ENCODE peak calls at places on chromosomes 6 and 20, in four cellular contexts. V is neural progenitor cell, W is IMR-90, E is SK-N-SH. H is an unnamed sample.

GRCh38 chr6:152636675-152637421 is at the start of gene SYNE1:
- DNase-seq in E (peak; percentile 84), W (peak; percentile 16), V (peak; percentile 67), H (no peak)

GRCh38 chr6:3162565-3163247 is 5.4 kb upstream of the TUBB2A start:
- DNase-seq in W (peak; percentile 71), V (peak; percentile 93), E (peak; percentile 98), H (peak; percentile 73)

GRCh38 chr6:19812512-19813119 is 24.6 kb upstream of the ID4 start:
- DNase-seq in W (peak; percentile 61), E (peak; percentile 36), V (peak; percentile 47), H (no peak)

GRCh38 chr6:138454976-138455706 is 44.2 kb downstream of the NHSL1 start:
- DNase-seq in V (no peak), W (no peak), E (no peak), H (peak; percentile 12)

GRCh38 chr6:169858935-169859351 is 107.5 kb downstream of the ERMARD start:
- DNase-seq in E (no peak), V (no peak), W (no peak), H (no peak)

GRCh38 chr6:166270706-166271375 is 37.4 kb downstream of the PRR18 start:
- DNase-seq in V (no peak), E (no peak), W (no peak), H (no peak)

GRCh38 chr6:149450679-149451360 is 34.0 kb downstream of the ZC3H12D start:
- DNase-seq in W (no peak), E (peak; percentile 83), V (peak; percentile 53), H (no peak)

GRCh38 chr6:299050-299980 is 7.0 kb downstream of the DUSP22 start:
- DNase-seq in E (no peak), V (no peak), W (peak; percentile 40), H (no peak)

GRCh38 chr20:51579137-51579536 is 36.6 kb upstream of the NFATC2 start:
- DNase-seq in W (peak; percentile 58), E (no peak), V (no peak), H (no peak)

GRCh38 chr6:18388252-18388651 is 1.1 kb downstream of the RNF144B start:
- DNase-seq in E (no peak), W (no peak), V (no peak), H (no peak)

GRCh38 chr6:168793649-168794048 is 352.7 kb downstream of the SMOC2 start:
- DNase-seq in E (no peak), W (no peak), V (no peak), H (no peak)

GRCh38 chr20:62319346-62319909 is 16.6 kb downstream of the ADRM1 start:
- DNase-seq in E (no peak), W (no peak), V (no peak), H (no peak)

GRCh38 chr6:73803562-73804221 is 107.7 kb downstream of the CD109 start:
- DNase-seq in V (peak; percentile 79), W (peak; percentile 97), E (peak; percentile 19), H (no peak)

GRCh38 chr20:9112541-9113515 is 43.9 kb downstream of the PLCB4 start:
- DNase-seq in E (no peak), W (peak; percentile 78), V (no peak), H (no peak)

GRCh38 chr6:168413856-168414255 is 27.1 kb upstream of the SMOC2 start:
- DNase-seq in W (no peak), E (no peak), V (no peak), H (no peak)

GRCh38 chr6:125835221-125835744 is 44.5 kb downstream of the NCOA7 start:
- DNase-seq in V (no peak), E (no peak), W (peak; percentile 75), H (no peak)

GRCh38 chr6:142857609-142858195 is 87.3 kb downstream of the HIVEP2 start:
- DNase-seq in V (no peak), E (no peak), W (no peak), H (peak; percentile 43)

GRCh38 chr6:134589512-134589911 is 271.6 kb upstream of the SGK1 start:
- DNase-seq in V (no peak), E (no peak), W (peak; percentile 100), H (no peak)

GRCh38 chr6:3697609-3698008 is 53.9 kb downstream of the PXDC1 start:
- DNase-seq in E (no peak), W (peak; percentile 92), V (no peak), H (no peak)

GRCh38 chr20:15609956-15610355 is 963.3 kb downstream of the KIF16B start:
- DNase-seq in W (no peak), V (no peak), E (no peak), H (no peak)

GRCh38 chr6:168603234-168603633 is 162.2 kb downstream of the SMOC2 start:
- DNase-seq in E (peak; percentile 54), W (no peak), V (no peak), H (no peak)

GRCh38 chr20:25470045-25470444 is 62.6 kb downstream of the GINS1 start:
- DNase-seq in V (peak; percentile 68), E (peak; percentile 62), W (peak; percentile 25), H (peak; percentile 75)

GRCh38 chr6:18302561-18303439 is 38.5 kb upstream of the DEK start:
- DNase-seq in E (no peak), W (peak; percentile 12), V (peak; percentile 38), H (no peak)

GRCh38 chr20:62692176-62692575 is 16.5 kb upstream of the NTSR1 start:
- DNase-seq in W (no peak), E (peak; percentile 81), V (no peak), H (no peak)

GRCh38 chr20:23126281-23127061 is 40.3 kb upstream of the CD93 start:
- DNase-seq in W (no peak), E (no peak), V (no peak), H (peak; percentile 63)

GRCh38 chr20:38961530-38962043 is 557 bp upstream of the DHX35 start:
- DNase-seq in E (no peak), V (peak; percentile 15), W (no peak), H (peak; percentile 53)

GRCh38 chr6:44681782-44682181 is 294.3 kb downstream of the CDC5L start:
- DNase-seq in V (peak; percentile 28), W (no peak), E (no peak), H (no peak)

GRCh38 chr6:44682987-44683779 is 295.7 kb downstream of the CDC5L start:
- DNase-seq in W (no peak), V (no peak), E (no peak), H (no peak)

GRCh38 chr6:44678252-44678935 is 290.9 kb downstream of the CDC5L start:
- DNase-seq in W (no peak), V (no peak), E (no peak), H (no peak)

GRCh38 chr6:44682280-44682679 is 294.8 kb downstream of the CDC5L start:
- DNase-seq in W (no peak), E (no peak), V (no peak), H (no peak)

DNA sequence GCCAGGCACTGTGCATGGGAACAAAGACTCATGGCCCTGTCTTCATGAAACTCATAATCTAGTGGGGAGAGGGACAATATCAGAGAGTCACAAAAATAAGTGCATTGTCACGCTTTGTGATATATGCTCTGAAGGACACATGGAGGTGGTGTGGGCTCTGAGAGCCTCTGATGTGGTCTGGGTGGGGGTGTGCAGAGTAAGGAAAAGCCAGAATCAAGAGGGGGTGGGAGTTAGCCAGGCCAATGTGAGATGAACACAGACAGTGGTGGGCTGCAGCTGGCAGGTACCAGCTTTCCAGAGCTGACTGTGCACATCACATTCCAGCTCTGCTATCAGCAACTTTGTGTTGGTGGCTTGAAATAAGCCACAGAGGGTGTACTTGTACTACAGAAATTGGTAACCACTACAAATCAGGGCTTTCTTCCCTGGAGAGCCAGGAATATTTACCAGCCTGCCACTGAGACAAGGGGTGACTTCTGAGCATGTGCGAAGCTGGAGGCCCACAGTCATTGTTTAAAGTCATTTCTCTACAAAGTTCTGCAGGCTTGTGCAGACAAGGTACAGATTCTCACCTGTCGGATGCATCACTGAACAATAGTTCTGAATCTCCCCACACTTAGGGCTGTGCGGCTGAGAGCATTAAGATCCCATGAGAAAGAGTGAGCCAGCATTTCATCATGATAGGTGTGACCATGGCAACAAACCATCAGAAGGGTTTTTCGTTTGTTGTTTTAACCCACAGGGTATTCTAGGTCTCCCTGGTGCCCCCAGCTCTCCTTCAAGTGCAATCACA is 292.6 kb downstream of the CDC5L start:
- DNase-seq in V (no peak), W (no peak), E (no peak), H (peak; percentile 59)
- H2AFZ ChIP-seq in V (no peak overlapping the region), W (no peak overlapping the region), E (no peak overlapping the region), H (no peak overlapping the region)

DNA sequence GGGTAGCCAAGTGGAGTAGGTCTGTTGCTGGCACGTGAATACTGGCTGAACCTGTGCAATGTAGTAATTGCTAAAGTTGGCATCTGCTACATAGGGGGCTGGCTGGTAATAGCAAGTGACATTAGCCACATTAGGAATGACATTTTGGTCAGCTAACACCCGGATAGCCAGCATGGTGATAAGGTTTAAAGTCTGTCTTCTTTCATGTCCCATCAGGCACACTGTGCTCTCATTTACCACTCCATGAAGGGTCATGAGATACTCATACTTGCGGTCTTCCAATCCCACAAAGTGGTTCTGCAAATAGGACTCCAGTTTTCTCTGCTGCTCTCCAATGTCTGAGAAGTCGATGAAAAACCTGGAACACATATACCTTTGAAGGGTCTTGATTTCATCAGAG is 2.8 kb downstream of the TENT5A start:
- DNase-seq in E (no peak), V (no peak), W (no peak), H (no peak)
- H3K9ac ChIP-seq in E (no peak overlapping the region), V (no peak overlapping the region), W (no peak overlapping the region), H (no peak overlapping the region)

DNA sequence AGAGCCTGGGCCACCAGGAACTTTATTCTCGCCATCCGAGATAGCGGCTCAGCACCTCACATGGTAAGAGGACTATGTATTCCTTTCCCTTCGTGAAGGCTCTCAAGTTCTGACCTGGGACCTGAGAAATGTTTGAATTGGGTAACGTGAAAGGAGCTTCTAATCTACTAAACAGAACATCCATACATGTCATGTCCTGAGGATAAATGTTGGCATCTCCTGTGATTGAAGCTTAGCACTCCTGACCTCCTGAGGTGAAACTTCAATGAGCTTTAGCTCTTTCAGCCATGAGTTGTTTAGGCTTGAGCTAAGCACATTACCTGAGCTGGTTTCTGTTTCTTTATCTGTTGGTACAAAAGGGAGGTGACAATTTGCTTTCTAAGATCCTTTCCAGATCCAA is 280.9 kb downstream of the PACRG start:
- DNase-seq in V (peak; percentile 20), W (no peak), E (no peak), H (no peak)
- H2AFZ ChIP-seq in V (peak overlapping the region; percentile 14), W (no peak overlapping the region), E (no peak overlapping the region), H (no peak overlapping the region)

GRCh38 chr20:49276201-49276894 is 1.5 kb downstream of the ZNFX1 start:
- DNase-seq in V (no peak), E (no peak), W (peak; percentile 74), H (no peak)
- H3K9ac ChIP-seq in V (no peak overlapping the region), E (peak overlapping the region; percentile 96), W (peak overlapping the region; percentile 87), H (peak overlapping the region; percentile 83)

GRCh38 chr20:33277471-33278441 is 5.3 kb upstream of the BPIFB1 start:
- DNase-seq in E (no peak), V (peak; percentile 33), W (no peak), H (no peak)
- H2AFZ ChIP-seq in E (no peak overlapping the region), V (peak overlapping the region; percentile 55), W (no peak overlapping the region), H (no peak overlapping the region)

DNA sequence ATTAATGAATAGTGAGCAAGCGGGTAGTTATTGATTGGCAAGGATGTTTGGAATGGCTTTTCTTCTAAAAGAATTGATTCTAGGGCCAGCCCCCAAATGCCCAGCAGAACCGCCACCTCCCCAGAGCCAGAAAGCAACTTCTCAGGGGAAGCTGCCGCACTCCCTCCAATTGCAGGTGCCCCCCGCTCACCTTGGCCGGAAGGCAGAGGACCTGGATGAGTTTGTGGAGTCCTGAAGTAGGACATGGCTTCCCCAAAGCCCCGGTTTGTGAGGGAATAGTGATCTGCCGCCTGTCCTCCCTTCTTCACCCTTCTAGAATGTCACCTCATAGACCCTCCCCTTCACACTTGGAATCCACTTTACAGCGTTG is at the start of gene SPATA25:
- DNase-seq in W (no peak), E (no peak), V (no peak), H (no peak)
- H3K9ac ChIP-seq in W (no peak within 1 kb of the TSS), E (no peak within 1 kb of the TSS), V (no peak within 1 kb of the TSS), H (no peak within 1 kb of the TSS)

GRCh38 chr6:156167289-156168076 is 609.7 kb upstream of the ARID1B start:
- DNase-seq in E (no peak), W (peak; percentile 41), V (no peak), H (no peak)
- H2AFZ ChIP-seq in E (no peak overlapping the region), W (peak overlapping the region; percentile 90), V (peak overlapping the region; percentile 62), H (no peak overlapping the region)